ENCODE peak calls at places on chromosomes 1 and 21, in ten cellular contexts. O, H, M, G, U, B, C, D, J and Z are unnamed samples.

GRCh38 chr1:23370744-23371710 is 1.4 kb upstream of the ZNF436 start:
- DNase-seq in O (no peak), H (no peak), M (no peak), G (no peak), U (peak; percentile 79), B (peak; percentile 61), C (no peak), D (no peak), J (no peak), Z (no peak)

GRCh38 chr21:43854773-43855633 is 10.0 kb upstream of the AGPAT3 start:
- DNase-seq in O (no peak), H (no peak), M (no peak), G (no peak), U (no peak), B (no peak), C (peak; percentile 80), D (no peak), J (no peak), Z (peak; percentile 81)

GRCh38 chr1:35448344-35448801 is 108.8 kb downstream of the KIAA0319L start:
- DNase-seq in O (peak; percentile 78), H (no peak), M (peak; percentile 49), G (peak; percentile 65), U (no peak), B (no peak), C (no peak), D (peak; percentile 79), J (no peak), Z (no peak)

GRCh38 chr1:235207202-235207565 is 46.1 kb upstream of the RBM34 start:
- DNase-seq in O (no peak), H (no peak), M (no peak), G (no peak), U (no peak), B (no peak), C (peak; percentile 5), D (no peak), J (no peak), Z (no peak)

GRCh38 chr1:216688127-216688657 is 35.0 kb downstream of the ESRRG start:
- DNase-seq in O (no peak), H (no peak), M (no peak), G (no peak), U (no peak), B (no peak), C (no peak), D (no peak), J (no peak), Z (no peak)

GRCh38 chr1:150579955-150580642 is 689 bp upstream of the MCL1 start:
- DNase-seq in O (no peak), H (no peak), M (no peak), G (no peak), U (no peak), B (no peak), C (no peak), D (no peak), J (no peak), Z (no peak)

GRCh38 chr1:110485725-110486124 is 33.2 kb downstream of the KCNA10 start:
- DNase-seq in O (no peak), H (no peak), M (no peak), G (no peak), U (no peak), B (no peak), C (no peak), D (no peak), J (no peak), Z (no peak)

GRCh38 chr1:9850442-9851162 is 26.8 kb upstream of the CLSTN1 start:
- DNase-seq in O (peak; percentile 42), H (no peak), M (no peak), G (no peak), U (no peak), B (peak; percentile 48), C (no peak), D (no peak), J (peak; percentile 18), Z (no peak)

GRCh38 chr1:121522061-121522759 is 337.4 kb downstream of the SRGAP2C start:
- DNase-seq in O (peak; percentile 74), H (no peak), M (peak; percentile 81), G (peak; percentile 73), U (no peak), B (no peak), C (no peak), D (no peak), J (no peak), Z (no peak)

GRCh38 chr1:32828341-32828740 is 10.9 kb downstream of the S100PBP start:
- DNase-seq in O (no peak), H (no peak), M (no peak), G (no peak), U (no peak), B (no peak), C (no peak), D (no peak), J (no peak), Z (no peak)

GRCh38 chr1:48761411-48761810 is 15.3 kb downstream of the BEND5 start:
- DNase-seq in O (no peak), H (no peak), M (no peak), G (no peak), U (no peak), B (no peak), C (no peak), D (no peak), J (no peak), Z (no peak)

GRCh38 chr1:157104598-157105293 is 5.1 kb upstream of the ETV3L start:
- DNase-seq in O (no peak), H (peak; percentile 13), M (no peak), G (no peak), U (no peak), B (no peak), C (no peak), D (no peak), J (no peak), Z (no peak)
- TF ChIP-seq CTCF in O (no peak), H (no peak), M (no peak), G (no peak), U (no peak), B (no peak), C (no peak), D (no peak), J (no peak), Z (no peak)

GRCh38 chr1:228512852-228513243 is 25.7 kb downstream of the RNF187 start:
- DNase-seq in O (no peak), H (no peak), M (no peak), G (no peak), U (no peak), B (no peak), C (no peak), D (no peak), J (no peak), Z (no peak)
- TF ChIP-seq CTCF in O (no peak), H (no peak), M (no peak), G (no peak), U (no peak), B (no peak), C (no peak), D (no peak), J (no peak), Z (no peak)

GRCh38 chr1:228062085-228062791 is 20.3 kb upstream of the ARF1 start:
- DNase-seq in O (no peak), H (peak; percentile 13), M (peak; percentile 24), G (no peak), U (no peak), B (no peak), C (no peak), D (no peak), J (peak; percentile 39), Z (no peak)

GRCh38 chr1:228059536-228060457 is 22.7 kb upstream of the ARF1 start:
- DNase-seq in O (peak; percentile 99), H (peak; percentile 29), M (peak; percentile 100), G (peak; percentile 100), U (no peak), B (peak; percentile 100), C (peak; percentile 38), D (no peak), J (peak; percentile 65), Z (no peak)

GRCh38 chr1:228058981-228059535 is 23.4 kb upstream of the ARF1 start:
- DNase-seq in O (no peak), H (peak; percentile 31), M (no peak), G (no peak), U (no peak), B (no peak), C (no peak), D (no peak), J (peak; percentile 47), Z (no peak)

GRCh38 chr1:228061411-228062084 is 21.0 kb upstream of the ARF1 start:
- DNase-seq in O (no peak), H (peak; percentile 30), M (peak; percentile 14), G (no peak), U (no peak), B (no peak), C (no peak), D (no peak), J (peak; percentile 37), Z (no peak)

GRCh38 chr1:228060458-228061190 is 21.9 kb upstream of the ARF1 start:
- DNase-seq in O (peak; percentile 47), H (peak; percentile 27), M (peak; percentile 47), G (peak; percentile 43), U (no peak), B (peak; percentile 76), C (no peak), D (no peak), J (peak; percentile 45), Z (no peak)
- TF ChIP-seq CTCF in O (no peak), H (no peak), M (no peak), G (no peak), U (no peak), B (no peak), C (no peak), D (no peak), J (no peak), Z (no peak)

DNA sequence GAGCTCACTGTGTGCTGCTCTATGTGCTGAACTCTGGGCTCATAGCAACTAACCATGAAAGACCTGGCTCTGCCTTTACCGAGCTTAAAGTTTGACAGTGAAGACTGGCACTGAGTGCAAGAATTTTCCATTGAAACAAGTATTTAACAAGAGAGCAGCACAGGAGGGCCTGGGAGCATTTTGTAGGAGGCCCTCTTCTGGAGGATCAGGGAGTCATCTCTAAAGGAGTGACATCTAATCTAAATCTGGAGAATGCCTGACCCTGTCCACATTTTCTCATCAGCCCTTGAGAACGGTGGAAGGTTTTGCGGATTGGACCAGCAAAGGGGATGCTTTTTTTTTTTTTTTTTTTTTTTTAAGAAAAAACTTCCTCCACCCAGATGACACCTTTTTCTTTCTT is 150.8 kb downstream of the ROR1 start:
- DNase-seq in O (no peak), H (no peak), M (no peak), G (no peak), U (no peak), B (no peak), C (no peak), D (no peak), J (no peak), Z (no peak)
- TF ChIP-seq CTCF in O (no peak), H (no peak), M (no peak), G (no peak), U (no peak), B (no peak), C (no peak), D (no peak), J (no peak), Z (no peak)